ENCODE peak calls at places on chromosomes 5 and 9, in ten cellular contexts. Y is fibroblast of lung, A is mesendoderm, G is colonic mucosa, I is neuronal stem cell, F is keratinocyte, J is MM.1S, E is GM23248, B is mammary epithelial cell, C is neural progenitor cell. X is an unnamed sample. For H3K36me3, the result is how much of the 10 kb centered on the place peaks cover.

GRCh38 chr5:9344751-9345240 is 201.1 kb downstream of the SEMA5A start:
- DNase-seq in Y (no peak), A (no peak), G (no peak), I (no peak), F (no peak), J (no peak), E (no peak), B (no peak), C (no peak), X (no peak)

GRCh38 chr9:97558701-97559101 is 57.2 kb downstream of the TMOD1 start:
- DNase-seq in Y (no peak), A (no peak), G (no peak), I (no peak), F (no peak), J (peak), E (no peak), B (no peak), C (no peak), X (no peak)

GRCh38 chr5:77958642-77959315 is 182.6 kb upstream of the TBCA start:
- DNase-seq in Y (no peak), A (peak), G (no peak), I (no peak), F (no peak), J (no peak), E (no peak), B (no peak), C (peak), X (no peak)

GRCh38 chr9:21385131-21385665 is at the start of gene IFNA2:
- DNase-seq in Y (no peak), A (no peak), G (no peak), I (no peak), F (no peak), J (no peak), E (no peak), B (no peak), C (no peak), X (no peak)

GRCh38 chr9:69584746-69585145 is 87.4 kb downstream of the APBA1 start:
- DNase-seq in Y (peak), A (no peak), G (no peak), I (no peak), F (no peak), J (no peak), E (peak), B (no peak), C (no peak), X (no peak)

GRCh38 chr5:139091439-139092156 is 106.6 kb downstream of the SIL1 start:
- DNase-seq in Y (no peak), A (peak), G (no peak), I (no peak), F (no peak), J (no peak), E (peak), B (no peak), C (peak), X (no peak)

GRCh38 chr5:14109041-14109747 is 33.9 kb upstream of the TRIO start:
- DNase-seq in Y (peak), A (peak), G (peak), I (no peak), F (peak), J (no peak), E (peak), B (peak), C (no peak), X (no peak)

GRCh38 chr5:69432412-69433206 is 17.7 kb downstream of the MARVELD2 start:
- DNase-seq in Y (no peak), A (no peak), G (no peak), I (no peak), F (no peak), J (peak), E (no peak), B (no peak), C (no peak), X (no peak)

GRCh38 chr9:138065287-138065686 is 187.7 kb downstream of the CACNA1B start:
- DNase-seq in Y (no peak), A (no peak), G (no peak), I (no peak), F (no peak), J (no peak), E (no peak), B (no peak), C (no peak), X (peak)

GRCh38 chr5:73160239-73160671 is 12.7 kb upstream of the TMEM174 start:
- DNase-seq in Y (peak), A (no peak), G (no peak), I (no peak), F (no peak), J (peak), E (no peak), B (no peak), C (no peak), X (no peak)

GRCh38 chr5:171874210-171874609 is 88.6 kb downstream of the SMIM23 start:
- DNase-seq in Y (peak), A (no peak), G (no peak), I (no peak), F (no peak), J (no peak), E (peak), B (no peak), C (no peak), X (no peak)

GRCh38 chr5:111697215-111697614 is 59.8 kb downstream of the NREP start:
- DNase-seq in Y (peak), A (no peak), G (no peak), I (no peak), F (peak), J (no peak), E (no peak), B (no peak), C (no peak), X (no peak)

GRCh38 chr9:13962006-13962405 is 351.9 kb downstream of the NFIB start:
- DNase-seq in Y (no peak), A (no peak), G (no peak), I (no peak), F (no peak), J (no peak), E (no peak), B (no peak), C (no peak), X (no peak)

GRCh38 chr9:132266017-132266416 is 88.8 kb downstream of the SETX start:
- DNase-seq in Y (no peak), A (no peak), G (no peak), I (no peak), F (no peak), J (no peak), E (no peak), B (no peak), C (no peak), X (no peak)
- H3K36me3 ChIP-seq in Y (under half), A (under half), G (under half), I (half or more), F (under half), J (under half), E (half or more), B (under half), C (under half), X (under half)

GRCh38 chr9:86602715-86603114 is 248.5 kb upstream of the TUT7 start:
- DNase-seq in Y (no peak), A (no peak), G (no peak), I (no peak), F (no peak), J (no peak), E (peak), B (no peak), C (no peak), X (no peak)
- H3K27ac ChIP-seq in Y (no peak), A (no peak), G (no peak), I (no peak), F (no peak), J (no peak), E (no peak), B (no peak), C (no peak), X (no peak)

GRCh38 chr5:148830220-148830619 is 3.8 kb downstream of the ADRB2 start:
- DNase-seq in Y (no peak), A (no peak), G (no peak), I (no peak), F (no peak), J (no peak), E (no peak), B (no peak), C (no peak), X (no peak)
- H3K9ac ChIP-seq in Y (no peak), A (no peak), G (no peak), I (no peak), F (peak), J (peak), E (no peak), B (peak), C (no peak), X (no peak)

GRCh38 chr5:109987355-109987754 is 297.6 kb downstream of the MAN2A1 start:
- DNase-seq in Y (peak), A (no peak), G (no peak), I (no peak), F (no peak), J (no peak), E (peak), B (no peak), C (no peak), X (no peak)
- H3K36me3 ChIP-seq in Y (under half), A (under half), G (under half), I (under half), F (under half), J (under half), E (under half), B (under half), C (under half), X (under half)

GRCh38 chr5:53333160-53333559 is 147.3 kb upstream of the FST start:
- DNase-seq in Y (peak), A (no peak), G (no peak), I (no peak), F (peak), J (no peak), E (peak), B (peak), C (no peak), X (no peak)
- H3K27ac ChIP-seq in Y (peak), A (no peak), G (no peak), I (no peak), F (peak), J (no peak), E (peak), B (peak), C (no peak), X (no peak)

GRCh38 chr5:65862384-65862783 is 64.0 kb upstream of the ERBIN start:
- DNase-seq in Y (no peak), A (no peak), G (no peak), I (no peak), F (no peak), J (no peak), E (peak), B (no peak), C (no peak), X (no peak)
- H3K9ac ChIP-seq in Y (no peak), A (no peak), G (no peak), I (no peak), F (peak), J (no peak), E (peak), B (peak), C (no peak), X (no peak)

GRCh38 chr5:107373511-107374263 is 297.1 kb downstream of the EFNA5 start:
- DNase-seq in Y (no peak), A (no peak), G (no peak), I (no peak), F (no peak), J (peak), E (no peak), B (no peak), C (no peak), X (no peak)
- H3K36me3 ChIP-seq in Y (under half), A (under half), G (under half), I (under half), F (under half), J (under half), E (under half), B (under half), C (under half), X (under half)

GRCh38 chr5:173745561-173745960 is 129.1 kb upstream of the BOD1 start:
- DNase-seq in Y (no peak), A (peak), G (no peak), I (no peak), F (no peak), J (no peak), E (no peak), B (no peak), C (no peak), X (no peak)
- H3K27ac ChIP-seq in Y (no peak), A (peak), G (no peak), I (no peak), F (no peak), J (peak), E (no peak), B (no peak), C (no peak), X (peak)

DNA sequence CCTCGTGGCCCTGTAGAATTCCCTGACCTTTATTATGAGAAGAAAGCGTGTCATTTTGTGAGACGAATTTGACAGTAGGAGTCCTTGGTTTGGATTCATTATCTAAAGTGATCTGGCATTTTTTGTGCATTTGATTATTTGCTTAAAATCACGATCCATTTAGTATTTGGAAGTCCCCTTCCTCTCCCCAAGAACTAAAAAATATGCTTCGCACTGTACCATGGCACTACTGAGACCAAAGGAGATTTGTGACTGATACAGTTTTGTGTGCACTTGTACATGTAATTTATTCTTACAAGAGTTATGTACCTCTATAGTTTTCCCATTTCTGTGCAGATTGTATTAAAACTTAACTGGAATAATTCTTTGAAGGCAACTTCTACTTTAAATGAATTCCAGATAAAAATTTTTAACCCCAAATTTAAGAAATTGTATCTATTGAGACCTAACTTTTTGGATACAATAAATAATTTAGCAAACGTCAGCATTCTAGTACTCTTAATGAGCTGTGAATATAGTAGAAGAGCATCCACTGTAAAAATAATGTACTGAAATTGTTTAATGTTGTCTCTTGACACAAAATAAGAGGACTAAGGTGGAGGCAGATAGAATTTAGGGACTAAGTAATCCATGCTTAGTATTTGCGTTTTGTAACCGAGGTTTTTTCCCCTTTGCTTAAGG is 2.1 kb downstream of the MAP3K1 start:
- DNase-seq in Y (no peak), A (no peak), G (no peak), I (no peak), F (no peak), J (peak), E (no peak), B (peak), C (no peak), X (no peak)
- H3K9ac ChIP-seq in Y (peak), A (peak), G (peak), I (no peak), F (peak), J (peak), E (peak), B (peak), C (no peak), X (peak)

X was measured in kidney.